ENCODE peak calls at places on chromosomes 2 and 18, in four cellular contexts. A is A549, I is HepG2, H is K562. W is an unnamed sample.

GRCh38 chr2:29829841-29830240 is 91.5 kb downstream of the ALK start:
- DNase-seq in H (no peak), A (no peak), I (no peak), W (no peak)

GRCh38 chr2:111116843-111117665 is 3.7 kb upstream of the BCL2L11 start:
- DNase-seq in A (peak), I (peak), H (peak), W (peak)

GRCh38 chr2:233351423-233351822 is 2.9 kb upstream of the DGKD start:
- DNase-seq in A (no peak), H (no peak), I (no peak), W (no peak)

GRCh38 chr2:216792222-216793001 is 67.5 kb downstream of the TNP1 start:
- DNase-seq in I (no peak), A (no peak), H (no peak), W (no peak)

GRCh38 chr2:109644571-109645275 is 30.6 kb downstream of the SOWAHC start:
- DNase-seq in A (no peak), H (no peak), I (peak), W (peak)

GRCh38 chr2:51490576-51491234 is 458.8 kb upstream of the NRXN1 start:
- DNase-seq in A (no peak), H (no peak), I (no peak), W (no peak)

GRCh38 chr2:29950432-29950943 is 29.1 kb upstream of the ALK start:
- DNase-seq in I (no peak), H (no peak), A (no peak), W (no peak)

GRCh38 chr2:239246723-239247122 is 154.1 kb downstream of the HDAC4 start:
- DNase-seq in H (no peak), I (no peak), A (no peak), W (no peak)

GRCh38 chr2:233037078-233037477 is 4.6 kb downstream of the NEU2 start:
- DNase-seq in A (no peak), I (no peak), H (no peak), W (no peak)

GRCh38 chr2:15933184-15933845 is 7.0 kb upstream of the MYCN start:
- DNase-seq in H (no peak), I (no peak), A (no peak), W (no peak)

GRCh38 chr2:108612153-108612513 is 77.9 kb downstream of the LIMS1 start:
- DNase-seq in H (no peak), I (no peak), A (no peak), W (no peak)

GRCh38 chr2:11679491-11680130 is 9.6 kb upstream of the NTSR2 start:
- DNase-seq in A (no peak), H (no peak), I (no peak), W (no peak)

GRCh38 chr18:54883816-54884604 is 55.7 kb downstream of the RAB27B start:
- DNase-seq in I (no peak), A (no peak), H (no peak), W (no peak)

GRCh38 chr2:47299555-47299954 is 103.4 kb upstream of the MSH2 start:
- DNase-seq in I (no peak), A (no peak), H (no peak), W (no peak)

GRCh38 chr2:96342085-96342484 is 6.5 kb downstream of the NCAPH start:
- DNase-seq in A (peak), I (peak), H (no peak), W (no peak)

GRCh38 chr2:220279372-220279771 is 651.9 kb downstream of the SLC4A3 start:
- DNase-seq in A (peak), I (no peak), H (no peak), W (no peak)

GRCh38 chr2:73779472-73780241 is at the start of gene DUSP11:
- DNase-seq in A (peak), I (peak), H (peak), W (peak)

GRCh38 chr2:131142849-131143248 is 37.7 kb downstream of the PLEKHB2 start:
- DNase-seq in A (no peak), I (no peak), H (no peak), W (no peak)

GRCh38 chr2:130341562-130342019 is 1.1 kb upstream of the IMP4 start:
- DNase-seq in H (peak), A (peak), I (no peak), W (no peak)

GRCh38 chr2:140063356-140063755 is 1283.2 kb upstream of the NXPH2 start:
- DNase-seq in A (no peak), I (no peak), H (no peak), W (no peak)

GRCh38 chr2:186526281-186526680 is 40.2 kb downstream of the ZC3H15 start:
- DNase-seq in I (no peak), H (no peak), A (no peak), W (no peak)

GRCh38 chr2:96148410-96149217 is 3.4 kb upstream of the DUSP2 start:
- DNase-seq in I (no peak), A (peak), H (peak), W (peak)

GRCh38 chr18:28287146-28287545 is 110.2 kb upstream of the CDH2 start:
- DNase-seq in H (no peak), A (no peak), I (no peak), W (no peak)

DNA sequence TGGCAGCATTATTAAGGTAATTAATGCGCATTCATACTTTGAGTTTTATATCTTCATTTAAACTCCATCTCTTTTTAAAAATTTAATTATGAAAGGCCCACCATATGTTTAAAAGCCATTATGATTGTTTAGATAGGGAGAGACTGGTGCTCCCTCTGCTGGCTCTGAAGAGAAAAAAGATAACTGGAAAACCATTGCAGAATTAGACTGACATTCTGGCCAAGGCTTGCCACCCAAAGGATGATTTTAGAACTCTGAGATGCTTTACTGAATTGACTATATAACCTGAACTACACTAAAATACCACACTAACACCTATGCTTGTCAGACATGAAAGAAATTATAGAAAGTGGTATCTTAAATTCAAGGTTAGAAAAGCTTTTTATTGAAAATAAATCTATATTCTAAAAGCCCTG is 127.6 kb upstream of the SPOPL start:
- DNase-seq in A (peak), H (peak), I (peak), W (no peak)
- TF ChIP-seq HMGXB4 in A (no peak), H (no peak), I (no peak), W (no peak)

GRCh38 chr2:225737556-225737955 is 338.0 kb downstream of the NYAP2 start:
- DNase-seq in A (no peak), I (no peak), H (no peak), W (no peak)
- TF ChIP-seq HMGXB4 in A (no peak), I (no peak), H (no peak), W (no peak)

GRCh38 chr2:197890160-197890559 is 85.8 kb downstream of the PLCL1 start:
- DNase-seq in H (no peak), A (no peak), I (no peak), W (no peak)
- TF ChIP-seq HMGXB4 in H (no peak), A (no peak), I (no peak), W (no peak)

GRCh38 chr2:129133692-129134641 is 815.3 kb upstream of the HS6ST1 start:
- DNase-seq in I (no peak), A (no peak), H (no peak), W (no peak)
- TF ChIP-seq HMGXB4 in I (no peak), A (no peak), H (no peak), W (no peak)

GRCh38 chr18:32480581-32480980 is 9.9 kb upstream of the GAREM1 start:
- DNase-seq in I (no peak), A (no peak), H (no peak), W (no peak)
- TF ChIP-seq HMGXB4 in I (no peak), A (no peak), H (no peak), W (no peak)

GRCh38 chr18:14943486-14943885 is 195.5 kb downstream of the ANKRD30B start:
- DNase-seq in A (no peak), I (no peak), H (no peak), W (no peak)
- TF ChIP-seq HMGXB4 in A (no peak), I (no peak), H (no peak), W (no peak)

GRCh38 chr2:84999467-85000064 is 28.6 kb downstream of the KCMF1 start:
- DNase-seq in A (no peak), I (no peak), H (no peak), W (no peak)
- TF ChIP-seq HMGXB4 in A (no peak), I (no peak), H (no peak), W (no peak)

DNA sequence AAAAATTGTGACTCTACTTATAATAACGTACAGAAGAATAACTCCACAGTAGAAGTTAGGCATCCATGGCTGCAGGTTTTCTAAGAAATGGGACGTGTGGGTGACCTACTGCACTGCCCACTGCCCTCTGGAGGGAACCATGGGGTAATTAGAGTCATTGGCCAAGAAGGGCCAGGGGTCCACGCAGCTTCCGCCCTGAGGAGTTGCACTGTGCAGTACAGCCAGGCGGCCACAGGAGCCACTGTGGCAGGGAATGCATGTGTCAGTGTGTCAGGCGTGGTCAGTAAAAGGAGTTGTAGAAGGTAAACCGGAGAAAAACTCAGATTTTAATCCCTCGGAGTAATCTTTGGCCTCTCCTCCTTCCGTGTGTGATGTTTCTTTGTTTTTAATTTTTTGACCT is 24.8 kb downstream of the NCK2 start:
- DNase-seq in A (no peak), H (no peak), I (no peak), W (peak)
- TF ChIP-seq HMGXB4 in A (no peak), H (no peak), I (no peak), W (no peak)

DNA sequence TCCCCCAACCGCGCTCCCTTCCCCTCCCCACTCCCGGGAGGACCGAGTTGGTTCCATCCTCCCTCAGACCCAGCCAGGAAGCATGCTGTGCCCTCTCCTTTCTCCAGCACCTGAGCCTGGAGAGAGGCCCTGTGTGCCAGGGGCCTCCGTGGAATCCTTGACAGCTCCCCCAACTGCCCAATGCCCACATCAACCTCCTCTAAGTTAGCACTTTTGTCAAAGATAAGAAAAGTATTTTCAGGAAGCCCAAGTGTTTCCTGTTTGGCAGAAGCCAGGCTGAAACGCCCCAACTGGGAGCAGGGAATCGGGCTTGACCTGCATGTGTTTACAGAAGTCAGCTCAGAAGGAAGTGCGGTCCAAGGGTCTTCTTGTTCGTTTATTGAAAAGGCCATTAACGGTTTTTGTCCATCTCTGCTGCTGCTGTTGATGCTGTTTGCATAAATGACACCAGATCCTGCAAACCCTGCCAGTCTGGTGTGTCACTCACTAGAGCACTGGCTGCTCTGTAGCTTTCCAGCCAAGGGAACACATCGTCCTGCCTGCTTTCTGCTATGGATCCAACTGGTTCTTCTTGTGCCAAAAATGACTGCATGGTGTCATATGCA is 35.3 kb upstream of the COL6A3 start:
- DNase-seq in I (no peak), A (no peak), H (no peak), W (no peak)
- TF ChIP-seq HMGXB4 in I (no peak), A (no peak), H (no peak), W (no peak)